ENCODE peak calls at places on chromosomes 7 and 10, in five cellular contexts. X is Panc1, F is dorsolateral prefrontal cortex, B is body of pancreas, Z is PC-9. O is an unnamed sample.
A peak's percentile ranks its signal among the peaks of the same experiment; 100 is the strongest.

GRCh38 chr10:9038146-9038714 is 983.7 kb downstream of the GATA3 start:
- DNase-seq in B (no peak), Z (no peak), F (no peak), X (no peak), O (no peak)

GRCh38 chr10:59905735-59906416 is 480 bp downstream of the CCDC6 start:
- DNase-seq in F (no peak), X (no peak), B (no peak), Z (no peak), O (no peak)

GRCh38 chr7:157097569-157097968 is 41.2 kb upstream of the UBE3C start:
- DNase-seq in X (no peak), B (no peak), F (no peak), Z (no peak), O (no peak)

GRCh38 chr10:110845756-110846620 is 25.7 kb upstream of the PDCD4 start:
- DNase-seq in X (no peak), Z (no peak), F (no peak), B (peak; percentile 95), O (no peak)

GRCh38 chr10:112490543-112490942 is 43.5 kb downstream of the VTI1A start:
- DNase-seq in X (no peak), Z (peak; percentile 3), B (peak; percentile 32), F (no peak), O (no peak)

GRCh38 chr10:34281661-34282060 is 533.4 kb downstream of the PARD3 start:
- DNase-seq in X (no peak), F (no peak), B (no peak), Z (no peak), O (no peak)

GRCh38 chr7:108308913-108309312 is 147.3 kb downstream of the NRCAM start:
- DNase-seq in X (no peak), F (no peak), Z (peak; percentile 32), B (no peak), O (peak; percentile 25)

GRCh38 chr7:139231513-139232376 is 708 bp downstream of the UBN2 start:
- DNase-seq in Z (peak; percentile 49), F (peak; percentile 51), B (peak; percentile 31), X (no peak), O (peak; percentile 11)

GRCh38 chr7:41930538-41931262 is 227.8 kb upstream of the INHBA start:
- DNase-seq in Z (no peak), F (no peak), X (no peak), B (no peak), O (no peak)

GRCh38 chr7:157644946-157645345 is 308.1 kb downstream of the DNAJB6 start:
- DNase-seq in B (no peak), Z (no peak), X (no peak), F (no peak), O (no peak)

GRCh38 chr7:41817386-41817785 is 114.5 kb upstream of the INHBA start:
- DNase-seq in X (no peak), F (no peak), Z (peak; percentile 15), B (no peak), O (peak; percentile 64)

GRCh38 chr7:54060643-54061042 is 481.5 kb upstream of the VSTM2A start:
- DNase-seq in B (no peak), Z (no peak), X (no peak), F (no peak), O (no peak)

GRCh38 chr7:23369695-23370404 is 70.7 kb downstream of the MALSU1 start:
- DNase-seq in B (no peak), F (no peak), Z (no peak), X (no peak), O (no peak)

GRCh38 chr7:137967143-137968018 is 34.5 kb downstream of the CREB3L2 start:
- DNase-seq in F (no peak), B (no peak), X (no peak), Z (no peak), O (no peak)

GRCh38 chr10:2081501-2081900 is 344.2 kb upstream of the ADARB2 start:
- DNase-seq in X (no peak), Z (no peak), F (no peak), B (no peak), O (no peak)

GRCh38 chr10:115801987-115802386 is 471.0 kb downstream of the GFRA1 start:
- DNase-seq in X (no peak), B (no peak), F (no peak), Z (no peak), O (no peak)

GRCh38 chr7:128347573-128348147 is 4.0 kb upstream of the RBM28 start:
- DNase-seq in F (no peak), B (peak; percentile 62), Z (peak; percentile 62), X (no peak), O (peak; percentile 41)

GRCh38 chr10:29343607-29344038 is 54.8 kb downstream of the LYZL1 start:
- DNase-seq in B (no peak), F (no peak), Z (no peak), X (no peak), O (no peak)

GRCh38 chr10:43255644-43256431 is 11.0 kb downstream of the RASGEF1A start:
- DNase-seq in F (peak; percentile 46), B (no peak), Z (no peak), X (no peak), O (no peak)

GRCh38 chr10:33163941-33164824 is 170.3 kb downstream of the NRP1 start:
- DNase-seq in X (no peak), F (no peak), Z (no peak), B (no peak), O (no peak)

DNA sequence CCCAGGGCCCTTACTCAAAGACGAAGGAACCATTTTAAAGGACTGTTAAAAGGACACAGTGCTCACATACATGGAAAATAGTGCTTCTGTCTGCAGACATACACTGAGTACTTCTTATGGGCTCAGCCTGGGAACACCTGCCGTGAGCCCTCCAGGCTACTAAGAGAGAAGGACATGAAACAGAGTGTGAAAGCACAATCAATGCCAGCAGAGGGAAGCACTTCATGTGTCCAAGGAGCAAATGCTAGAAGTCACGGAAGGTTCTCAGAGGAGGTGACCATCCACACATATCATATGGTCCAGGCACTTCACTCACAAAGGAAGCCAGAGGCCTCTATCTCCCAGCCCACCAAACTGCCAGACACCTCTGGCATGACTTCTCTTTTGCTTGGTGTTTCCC is 15.5 kb downstream of the ELMO1 start:
- DNase-seq in Z (no peak), B (no peak), X (no peak), F (no peak), O (no peak)
- TF ChIP-seq CTCF in Z (no peak), B (no peak), X (peak; percentile 34), F (no peak), O (no peak)

DNA sequence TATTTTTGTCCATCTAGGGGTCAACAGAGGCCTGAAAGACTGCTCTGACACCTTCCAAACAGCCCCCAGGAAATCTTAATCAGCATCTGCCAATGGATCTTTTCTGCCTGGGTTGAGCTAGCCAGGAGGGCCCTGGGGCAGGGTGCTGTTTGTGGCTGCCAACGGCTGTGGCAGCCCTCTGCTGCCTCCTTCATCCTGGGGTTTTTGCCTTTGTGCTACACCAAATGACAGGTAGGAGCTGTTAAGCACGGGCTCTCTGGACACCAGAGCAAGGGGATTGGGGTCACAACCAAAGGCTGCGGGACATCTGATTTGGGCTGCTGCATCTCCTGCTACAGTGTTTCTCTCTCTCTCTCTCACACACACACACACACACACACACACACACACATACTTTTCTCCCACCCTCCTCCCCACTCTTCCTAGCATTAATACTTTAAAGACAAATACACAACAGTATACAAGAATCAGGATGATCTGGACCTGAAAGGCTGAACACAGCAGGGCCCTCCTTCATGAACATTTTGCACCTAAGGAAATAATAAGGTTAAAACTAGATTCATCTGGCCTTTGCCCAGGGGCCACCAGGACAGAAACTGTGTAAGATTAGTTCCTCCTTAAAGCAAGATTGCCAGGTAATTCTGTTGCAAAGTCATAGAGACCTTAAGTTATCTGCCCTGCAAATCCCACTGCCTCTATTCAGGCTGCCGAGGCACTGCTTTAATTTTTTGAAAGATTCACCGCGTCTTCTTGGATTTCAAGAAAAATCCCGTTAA is 1.8 kb upstream of the KIAA1217 start:
- DNase-seq in B (no peak), F (no peak), Z (no peak), X (no peak), O (no peak)
- H3K27ac ChIP-seq in B (peak overlapping the region; percentile 65), F (peak overlapping the region; percentile 6), Z (peak overlapping the region; percentile 77), X (peak overlapping the region; percentile 34), O (no peak overlapping the region)

DNA sequence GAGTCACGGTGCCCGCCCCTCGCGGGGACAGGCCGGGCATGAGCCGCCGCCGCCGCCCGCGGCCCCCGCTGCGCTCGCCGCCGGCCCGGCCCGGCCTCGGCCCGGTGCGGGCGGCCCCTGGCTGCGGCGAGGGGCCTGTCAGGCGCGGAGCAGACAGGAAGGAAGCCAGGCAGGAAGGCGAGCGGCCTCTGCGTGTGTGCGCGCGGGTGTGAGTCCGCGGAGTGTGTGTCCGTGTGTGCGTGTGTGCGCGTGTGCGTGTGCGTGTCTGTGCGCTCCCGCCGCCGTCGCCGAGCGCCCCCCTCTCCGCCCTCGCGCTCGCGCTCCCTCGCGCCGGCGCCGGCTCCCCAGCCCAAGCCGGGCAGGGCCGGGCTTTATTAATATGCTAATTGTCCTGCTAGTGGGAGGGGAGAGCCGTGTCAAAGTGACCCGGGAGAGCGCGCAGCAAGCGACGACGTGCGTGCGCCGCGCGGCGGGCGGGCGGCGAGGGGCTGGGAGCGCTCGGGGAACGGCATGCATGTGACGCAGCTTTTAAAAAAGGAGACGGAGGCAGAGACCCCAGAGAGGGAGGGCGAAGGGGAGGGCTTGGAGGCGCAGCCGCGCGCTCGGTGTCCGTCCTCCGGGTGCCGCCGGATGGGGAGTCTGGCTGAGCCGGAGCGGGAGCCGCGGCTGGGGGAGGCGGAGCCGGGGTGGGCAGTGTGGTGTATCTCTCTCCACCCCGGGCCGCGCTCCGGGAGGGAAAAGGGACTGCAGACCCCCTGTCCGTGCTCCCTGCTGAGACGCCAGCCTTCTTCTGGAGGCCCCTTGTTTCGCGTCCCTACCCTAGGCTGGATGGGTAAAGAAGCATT is at the start of gene LDB1:
- DNase-seq in B (peak; percentile 81), Z (peak; percentile 60), F (peak; percentile 86), X (no peak), O (peak; percentile 81)
- TF ChIP-seq CTCF in B (peak; percentile 53), Z (no peak), F (no peak), X (no peak), O (no peak)

DNA sequence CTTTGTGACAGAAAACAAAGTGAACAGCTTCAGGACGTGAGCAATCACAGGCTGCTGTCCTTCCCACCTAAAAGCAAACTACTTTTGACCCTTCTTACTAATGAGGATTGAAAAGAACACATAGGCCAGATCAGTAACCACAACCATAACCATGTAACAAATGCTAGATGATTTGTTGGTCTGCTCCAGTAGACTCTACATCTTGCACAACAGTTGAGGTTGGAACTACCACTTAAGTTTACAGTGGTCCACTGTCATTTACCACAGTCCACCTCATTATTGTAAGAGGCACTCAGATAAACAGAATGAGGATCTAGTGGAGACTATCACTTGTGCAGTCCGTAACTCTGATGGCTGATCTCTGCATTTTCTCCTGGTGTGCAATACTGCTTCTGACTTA is 27.8 kb downstream of the NET1 start:
- DNase-seq in F (no peak), X (no peak), Z (no peak), B (no peak), O (no peak)
- H3K27ac ChIP-seq in F (no peak overlapping the region), X (no peak overlapping the region), Z (no peak overlapping the region), B (no peak overlapping the region), O (no peak overlapping the region)

GRCh38 chr10:128739937-128740336 is 613.7 kb upstream of the MKI67 start:
- DNase-seq in Z (no peak), X (no peak), F (no peak), B (no peak), O (no peak)
- TF ChIP-seq CTCF in Z (no peak), X (no peak), F (no peak), B (no peak), O (no peak)

GRCh38 chr10:129494740-129495139 is 27.7 kb downstream of the MGMT start:
- DNase-seq in B (no peak), Z (no peak), F (no peak), X (no peak), O (no peak)
- H3K27ac ChIP-seq in B (no peak overlapping the region), Z (no peak overlapping the region), F (no peak overlapping the region), X (no peak overlapping the region), O (no peak overlapping the region)

GRCh38 chr10:21021843-21022594 is 124.9 kb upstream of the NEBL start:
- DNase-seq in Z (no peak), F (no peak), X (no peak), B (no peak), O (no peak)
- TF ChIP-seq CTCF in Z (no peak), F (no peak), X (peak; percentile 27), B (no peak), O (no peak)

O was measured in RWPE1.